ENCODE peak calls at places on chromosome 3, in five cellular contexts. S is PC-9; L is fibroblast of lung; K is heart left ventricle; P is CD8-positive, alpha-beta T cell. V is an unnamed sample. For H3K4me1, the result is how much of the 10 kb centered on the place peaks cover.

GRCh38 chr3:169497567-169498257 is 165.8 kb downstream of the MECOM start:
- DNase-seq in S (peak), L (peak), K (no peak), P (no peak), V (no peak)

GRCh38 chr3:129913618-129914017 is 20.1 kb upstream of the TMCC1 start:
- DNase-seq in S (no peak), L (no peak), K (no peak), P (no peak), V (no peak)

GRCh38 chr3:10292505-10293419 is at the start of gene GHRL:
- DNase-seq in S (no peak), L (no peak), K (peak), P (no peak), V (no peak)

GRCh38 chr3:108862865-108863798 is 40.5 kb downstream of the TRAT1 start:
- DNase-seq in S (no peak), L (peak), K (no peak), P (peak), V (no peak)

GRCh38 chr3:40920041-40920440 is 279.3 kb upstream of the CTNNB1 start:
- DNase-seq in S (no peak), L (peak), K (no peak), P (no peak), V (no peak)

GRCh38 chr3:171228228-171228627 is 201.7 kb upstream of the SLC2A2 start:
- DNase-seq in S (no peak), L (no peak), K (no peak), P (no peak), V (no peak)

GRCh38 chr3:41881233-41881821 is 80.6 kb downstream of the ULK4 start:
- DNase-seq in S (peak), L (peak), K (no peak), P (no peak), V (no peak)

GRCh38 chr3:62732183-62732904 is 142.9 kb downstream of the CADPS start:
- DNase-seq in S (no peak), L (no peak), K (no peak), P (no peak), V (peak)

GRCh38 chr3:65604863-65605526 is 433.7 kb downstream of the MAGI1 start:
- DNase-seq in S (no peak), L (peak), K (no peak), P (no peak), V (no peak)

GRCh38 chr3:6644070-6644929 is 216.6 kb upstream of the GRM7 start:
- DNase-seq in S (no peak), L (no peak), K (peak), P (no peak), V (no peak)

GRCh38 chr3:102447272-102447671 is 12.5 kb downstream of the ZPLD1 start:
- DNase-seq in S (no peak), L (peak), K (no peak), P (no peak), V (no peak)

GRCh38 chr3:41182504-41183059 is 16.7 kb upstream of the CTNNB1 start:
- DNase-seq in S (no peak), L (no peak), K (no peak), P (no peak), V (no peak)

GRCh38 chr3:161545823-161546222 is 49.2 kb downstream of the OTOL1 start:
- DNase-seq in S (no peak), L (no peak), K (no peak), P (no peak), V (no peak)

DNA sequence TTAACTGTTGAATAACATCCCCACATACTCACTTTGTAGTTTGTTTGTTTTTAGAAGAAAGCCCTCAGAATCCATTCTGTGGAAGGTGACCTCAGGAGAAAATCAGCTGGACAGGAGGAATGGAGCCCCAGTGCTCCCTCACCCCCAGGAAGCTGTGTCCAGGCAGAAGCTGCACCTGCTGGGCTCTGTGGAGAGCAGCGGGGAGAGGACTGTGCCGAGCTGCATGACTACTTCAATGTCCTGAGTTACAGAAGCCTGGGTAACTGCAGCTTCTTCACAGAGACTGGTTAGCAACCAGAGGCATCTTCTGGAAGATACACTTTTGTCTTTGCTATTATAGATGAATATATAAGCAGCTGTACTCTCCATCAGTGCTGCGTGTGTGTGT is 14.0 kb downstream of the TIGIT start:
- DNase-seq in S (no peak), L (no peak), K (no peak), P (no peak), V (no peak)
- H3K4me1 ChIP-seq in S (under half), L (under half), K (under half), P (under half), V (under half)

GRCh38 chr3:58433400-58434169 is at the start of gene PDHB:
- DNase-seq in S (peak), L (peak), K (peak), P (peak), V (peak)
- H3K4me1 ChIP-seq in S (under half), L (under half), K (under half), P (under half), V (under half)

GRCh38 chr3:112123548-112123947 is 9.5 kb downstream of the GCSAM start:
- DNase-seq in S (no peak), L (no peak), K (no peak), P (no peak), V (no peak)
- H3K4me1 ChIP-seq in S (under half), L (under half), K (under half), P (half or more), V (under half)

GRCh38 chr3:51927095-51927977 is 14.4 kb downstream of the RRP9 start:
- DNase-seq in S (no peak), L (no peak), K (no peak), P (no peak), V (no peak)

GRCh38 chr3:51931756-51932155 is 9.9 kb downstream of the RRP9 start:
- DNase-seq in S (no peak), L (no peak), K (no peak), P (no peak), V (no peak)

GRCh38 chr3:51929420-51930003 is 12.2 kb downstream of the RRP9 start:
- DNase-seq in S (no peak), L (no peak), K (no peak), P (no peak), V (no peak)

GRCh38 chr3:51930439-51930838 is 11.3 kb downstream of the RRP9 start:
- DNase-seq in S (no peak), L (no peak), K (no peak), P (no peak), V (no peak)

GRCh38 chr3:51928438-51928837 is 13.3 kb downstream of the RRP9 start:
- DNase-seq in S (no peak), L (no peak), K (no peak), P (no peak), V (no peak)
- H3K4me1 ChIP-seq in S (under half), L (under half), K (under half), P (under half), V (under half)

DNA sequence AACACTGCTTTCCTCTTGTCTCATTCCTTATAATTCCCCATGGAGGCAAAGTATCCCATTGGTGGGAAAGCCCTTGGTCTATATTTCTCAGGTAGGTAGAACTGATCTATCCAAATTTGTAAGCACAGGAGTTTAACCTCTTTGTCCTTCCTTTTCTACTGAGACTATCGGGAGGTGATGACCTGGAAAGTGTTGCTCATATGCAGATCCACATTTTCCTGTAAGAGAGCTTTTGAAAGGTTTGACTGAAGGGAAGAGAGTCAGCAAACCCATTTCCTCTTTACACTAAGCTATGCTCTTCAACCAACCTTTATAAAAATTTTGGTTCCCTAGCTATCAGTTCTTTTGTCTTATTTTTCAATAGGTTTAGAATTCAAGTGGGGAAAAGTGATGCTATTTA is 200.7 kb downstream of the TIGIT start:
- DNase-seq in S (no peak), L (no peak), K (no peak), P (no peak), V (no peak)
- H3K4me1 ChIP-seq in S (under half), L (under half), K (under half), P (under half), V (under half)

GRCh38 chr3:126352476-126353454 is 4.4 kb downstream of the KLF15 start:
- DNase-seq in S (no peak), L (no peak), K (no peak), P (no peak), V (no peak)
- H3K4me1 ChIP-seq in S (under half), L (under half), K (under half), P (under half), V (under half)

GRCh38 chr3:14252321-14253021 is 73.9 kb downstream of the LSM3 start:
- DNase-seq in S (peak), L (peak), K (no peak), P (no peak), V (no peak)
- H3K4me1 ChIP-seq in S (under half), L (under half), K (under half), P (under half), V (under half)

DNA sequence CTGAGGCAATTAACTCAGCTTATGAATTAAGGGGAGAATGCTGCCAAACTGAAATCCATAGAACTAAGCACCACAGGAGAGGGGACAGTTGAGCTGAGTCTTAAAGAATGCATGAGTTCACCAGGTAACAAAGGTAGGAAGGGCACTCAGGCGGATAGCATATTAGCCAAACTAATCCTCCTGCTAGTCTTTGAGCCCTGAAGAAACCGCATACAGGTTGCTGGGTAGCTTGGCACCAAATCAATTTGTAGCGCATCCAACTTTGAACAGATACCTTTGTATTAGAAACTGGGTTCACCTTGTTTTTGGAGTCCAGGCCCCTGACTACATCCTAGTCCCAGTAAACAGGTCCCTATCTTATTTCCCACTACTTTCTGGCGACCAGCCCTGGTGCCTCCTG is 93.7 kb downstream of the FRMD4B start:
- DNase-seq in S (peak), L (no peak), K (no peak), P (no peak), V (no peak)
- H3K4me1 ChIP-seq in S (under half), L (under half), K (under half), P (under half), V (under half)

V was measured in mucosa of descending colon.